ENCODE peak calls at places on chromosomes 5 and 9, in five cellular contexts. C is pons, E is GM20000, A is RCC 7860, B is GM04504. R is an unnamed sample.

GRCh38 chr5:41445937-41446563 is 64.4 kb downstream of the PLCXD3 start:
- DNase-seq in C (no peak), E (no peak), A (no peak), B (no peak), R (no peak)

GRCh38 chr9:68920921-68921320 is 93.0 kb downstream of the PRKACG start:
- DNase-seq in C (no peak), E (no peak), A (no peak), B (no peak), R (no peak)

GRCh38 chr9:9337129-9337528 is 1275.7 kb downstream of the PTPRD start:
- DNase-seq in C (no peak), E (no peak), A (no peak), B (no peak), R (no peak)

GRCh38 chr5:34682926-34683623 is 26.9 kb downstream of the RAI14 start:
- DNase-seq in C (no peak), E (no peak), A (peak; percentile 98), B (no peak), R (no peak)

GRCh38 chr5:168916852-168917251 is 337.7 kb upstream of the PANK3 start:
- DNase-seq in C (no peak), E (no peak), A (no peak), B (peak; percentile 24), R (no peak)

GRCh38 chr5:61964199-61964598 is 341.8 kb upstream of the KIF2A start:
- DNase-seq in C (no peak), E (no peak), A (peak; percentile 5), B (no peak), R (no peak)

GRCh38 chr5:90000351-90000750 is 409.2 kb downstream of the CETN3 start:
- DNase-seq in C (no peak), E (no peak), A (no peak), B (no peak), R (no peak)

GRCh38 chr5:81579525-81579924 is 171.4 kb downstream of the SSBP2 start:
- DNase-seq in C (no peak), E (no peak), A (no peak), B (peak; percentile 19), R (no peak)

GRCh38 chr5:69024241-69024651 is 69.6 kb upstream of the SLC30A5 start:
- DNase-seq in C (peak; percentile 75), E (peak; percentile 41), A (no peak), B (no peak), R (peak; percentile 38)

GRCh38 chr5:415928-416635 is 26.9 kb upstream of the EXOC3 start:
- DNase-seq in C (no peak), E (no peak), A (no peak), B (no peak), R (no peak)

GRCh38 chr5:176651472-176651980 is 4.2 kb downstream of the TSPAN17 start:
- DNase-seq in C (no peak), E (no peak), A (no peak), B (no peak), R (no peak)

GRCh38 chr9:18743421-18743820 is 269.5 kb downstream of the ADAMTSL1 start:
- DNase-seq in C (no peak), E (no peak), A (no peak), B (no peak), R (no peak)

GRCh38 chr5:80182802-80183645 is 72.8 kb downstream of the SERINC5 start:
- DNase-seq in C (no peak), E (no peak), A (no peak), B (no peak), R (no peak)

GRCh38 chr5:16617272-16617973 is 626 bp upstream of the RETREG1 start:
- DNase-seq in C (no peak), E (peak; percentile 31), A (no peak), B (no peak), R (no peak)

GRCh38 chr5:115463985-115464384 is 80.6 kb downstream of the FEM1C start:
- DNase-seq in C (no peak), E (no peak), A (no peak), B (no peak), R (no peak)

GRCh38 chr9:3751125-3751758 is 225.4 kb upstream of the RFX3 start:
- DNase-seq in C (peak; percentile 28), E (no peak), A (peak; percentile 68), B (peak; percentile 38), R (no peak)

GRCh38 chr5:107389130-107389553 is 281.6 kb downstream of the EFNA5 start:
- DNase-seq in C (no peak), E (peak; percentile 45), A (peak; percentile 91), B (peak; percentile 62), R (peak; percentile 13)

GRCh38 chr5:77129386-77129785 is 42.3 kb upstream of the ZBED3 start:
- DNase-seq in C (no peak), E (no peak), A (no peak), B (no peak), R (no peak)

GRCh38 chr5:151870820-151871219 is 53.8 kb downstream of the GLRA1 start:
- DNase-seq in C (no peak), E (no peak), A (peak; percentile 87), B (peak; percentile 54), R (no peak)

GRCh38 chr9:136826703-136827582 is 15.3 kb upstream of the AJM1 start:
- DNase-seq in C (no peak), E (no peak), A (no peak), B (no peak), R (no peak)

GRCh38 chr9:112061152-112061740 is 113.9 kb downstream of the SUSD1 start:
- DNase-seq in C (peak; percentile 70), E (peak; percentile 74), A (peak; percentile 99), B (peak; percentile 94), R (peak; percentile 61)

GRCh38 chr9:89375181-89375760 is 57.0 kb downstream of the SECISBP2 start:
- DNase-seq in C (no peak), E (peak; percentile 83), A (no peak), B (no peak), R (peak; percentile 54)

GRCh38 chr5:65144136-65144871 is 337.4 kb downstream of the ADAMTS6 start:
- DNase-seq in C (no peak), E (no peak), A (no peak), B (no peak), R (no peak)

GRCh38 chr9:1052908-1053590 is 2.9 kb downstream of the DMRT2 start:
- DNase-seq in C (no peak), E (no peak), A (no peak), B (no peak), R (no peak)

GRCh38 chr5:136127560-136127959 is 5.1 kb upstream of the SMAD5 start:
- DNase-seq in C (no peak), E (no peak), A (no peak), B (no peak), R (no peak)

GRCh38 chr9:123349691-123350480 is 6.1 kb upstream of the CRB2 start:
- DNase-seq in C (peak; percentile 53), E (peak; percentile 88), A (peak; percentile 45), B (peak; percentile 28), R (peak; percentile 85)

GRCh38 chr5:969421-969839 is 39.2 kb upstream of the NKD2 start:
- DNase-seq in C (no peak), E (no peak), A (no peak), B (no peak), R (no peak)

GRCh38 chr5:149493316-149493715 is 57.9 kb downstream of the CSNK1A1 start:
- DNase-seq in C (no peak), E (no peak), A (no peak), B (no peak), R (no peak)